ENCODE peak calls at places on chromosome 17, in seven cellular contexts. O, M, G, I, N, H and X are unnamed samples.

GRCh38 chr17:6512552-6512951 is 43.8 kb downstream of the PITPNM3 start:
- DNase-seq in O (no peak), M (no peak), N (peak; percentile 1), G (no peak), I (no peak), H (no peak), X (no peak)

GRCh38 chr17:77420804-77421634 is 280.2 kb downstream of the SEC14L1 start:
- DNase-seq in O (no peak), N (peak; percentile 91), M (peak; percentile 63), H (no peak), G (peak; percentile 91), I (peak; percentile 95), X (peak; percentile 74)

GRCh38 chr17:41984454-41984853 is 17.9 kb downstream of the CNP start:
- DNase-seq in G (no peak), O (no peak), I (no peak), M (no peak), H (no peak), N (no peak), X (no peak)

GRCh38 chr17:12673788-12674187 is 8.1 kb downstream of the MYOCD start:
- DNase-seq in N (no peak), M (no peak), H (no peak), O (no peak), I (peak; percentile 25), G (peak; percentile 34), X (no peak)

GRCh38 chr17:35577826-35578194 is 561 bp downstream of the PEX12 start:
- DNase-seq in O (no peak), I (no peak), N (no peak), M (no peak), H (no peak), G (peak; percentile 24), X (peak; percentile 12)

GRCh38 chr17:74213897-74214386 is 571 bp downstream of the TTYH2 start:
- DNase-seq in I (no peak), O (no peak), G (no peak), M (peak; percentile 39), H (no peak), N (no peak), X (no peak)

GRCh38 chr17:37239690-37240344 is 136.0 kb upstream of the C17orf78 start:
- DNase-seq in M (peak; percentile 12), I (peak; percentile 19), G (peak; percentile 46), H (peak; percentile 38), N (no peak), O (peak; percentile 8), X (no peak)

GRCh38 chr17:30450125-30451027 is 26.8 kb upstream of the GOSR1 start:
- DNase-seq in G (no peak), O (no peak), N (no peak), M (no peak), I (no peak), H (peak; percentile 53), X (no peak)

GRCh38 chr17:75487351-75488070 is 27.8 kb downstream of the CASKIN2 start:
- DNase-seq in I (peak; percentile 41), O (no peak), M (no peak), G (no peak), N (no peak), H (no peak), X (no peak)

GRCh38 chr17:61366715-61367413 is 32.8 kb upstream of the TBX2 start:
- DNase-seq in O (no peak), N (no peak), H (no peak), G (no peak), I (peak; percentile 40), M (no peak), X (no peak)

GRCh38 chr17:43720311-43721060 is 38.1 kb downstream of the SOST start:
- DNase-seq in H (peak; percentile 61), N (peak; percentile 81), O (peak; percentile 68), I (peak; percentile 81), M (peak; percentile 86), G (peak; percentile 67), X (peak; percentile 51)

GRCh38 chr17:45127583-45128300 is 4.6 kb downstream of the PLCD3 start:
- DNase-seq in N (peak; percentile 74), I (peak; percentile 45), G (peak; percentile 72), M (peak; percentile 51), O (no peak), H (peak; percentile 78), X (peak; percentile 53)

GRCh38 chr17:31067699-31068184 is 27.0 kb upstream of the NF1 start:
- DNase-seq in G (peak; percentile 73), N (no peak), I (no peak), H (peak; percentile 73), O (no peak), M (no peak), X (peak; percentile 73)

GRCh38 chr17:40309031-40309937 is at the start of gene RARA:
- DNase-seq in M (peak; percentile 83), O (no peak), I (peak; percentile 90), G (peak; percentile 49), N (peak; percentile 93), H (no peak), X (no peak)

GRCh38 chr17:7393613-7394451 is 493 bp downstream of the PLSCR3 start:
- DNase-seq in G (no peak), N (peak; percentile 81), O (no peak), H (peak; percentile 34), I (peak; percentile 66), M (peak; percentile 85), X (peak; percentile 58)

GRCh38 chr17:59963738-59964454 is 644 bp downstream of the RNFT1 start:
- DNase-seq in I (peak; percentile 16), M (peak; percentile 60), O (no peak), H (peak; percentile 68), G (peak; percentile 67), N (no peak), X (peak; percentile 64)

GRCh38 chr17:62628845-62629555 is 1.5 kb downstream of the MRC2 start:
- DNase-seq in G (peak; percentile 67), O (no peak), N (peak; percentile 67), I (peak; percentile 67), M (peak; percentile 54), H (no peak), X (peak; percentile 39)

GRCh38 chr17:33335491-33336173 is 42.5 kb upstream of the ASIC2 start:
- DNase-seq in G (no peak), M (peak; percentile 61), H (no peak), N (peak; percentile 69), I (peak; percentile 70), O (peak; percentile 20), X (no peak)

GRCh38 chr17:77738666-77739531 is 219.6 kb upstream of the TNRC6C start:
- DNase-seq in G (no peak), H (no peak), O (no peak), M (no peak), N (peak; percentile 22), I (no peak), X (no peak)

GRCh38 chr17:40564195-40564882 is 933 bp downstream of the CCR7 start:
- DNase-seq in H (no peak), G (no peak), N (peak; percentile 26), I (no peak), M (no peak), O (no peak), X (no peak)

GRCh38 chr17:28956112-28956511 is 4.8 kb upstream of the PHF12 start:
- DNase-seq in H (no peak), I (peak; percentile 61), G (no peak), O (no peak), N (peak; percentile 82), M (no peak), X (no peak)
- H3K9ac ChIP-seq in H (no peak overlapping the region), I (no peak overlapping the region), G (no peak overlapping the region), O (no peak overlapping the region), N (no peak overlapping the region), M (no peak overlapping the region), X (no peak overlapping the region)

GRCh38 chr17:39095309-39095686 is 56.1 kb downstream of the PLXDC1 start:
- DNase-seq in H (no peak), G (no peak), I (no peak), M (no peak), O (no peak), N (no peak), X (no peak)

GRCh38 chr17:39097159-39097519 is 54.3 kb downstream of the PLXDC1 start:
- DNase-seq in I (no peak), N (no peak), O (no peak), G (no peak), H (no peak), M (no peak), X (no peak)

GRCh38 chr17:39098474-39099090 is 52.9 kb downstream of the PLXDC1 start:
- DNase-seq in N (no peak), H (no peak), O (no peak), I (peak; percentile 81), M (no peak), G (no peak), X (no peak)

GRCh38 chr17:39096435-39097158 is 54.8 kb downstream of the PLXDC1 start:
- DNase-seq in M (no peak), H (no peak), G (no peak), O (no peak), I (no peak), N (no peak), X (no peak)

DNA sequence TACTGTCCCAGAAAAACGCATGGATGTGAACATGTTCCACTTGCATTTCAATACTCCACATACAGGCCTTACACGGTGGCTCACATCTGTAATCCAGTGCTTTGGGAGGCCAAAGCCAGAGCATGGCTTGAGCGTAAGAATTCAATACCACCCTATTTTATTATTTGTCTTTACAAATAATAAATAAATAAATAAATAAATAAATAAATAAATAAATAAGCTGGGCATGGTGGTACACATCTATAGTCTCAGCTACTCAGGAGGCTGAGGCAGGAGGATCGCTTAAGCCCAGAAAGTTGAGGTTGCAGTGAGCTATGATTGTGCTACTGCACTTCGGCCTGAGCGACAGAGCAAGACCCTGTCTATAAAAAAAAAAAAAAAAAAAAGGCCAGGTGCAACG is 53.9 kb downstream of the PLXDC1 start:
- DNase-seq in G (no peak), O (no peak), I (no peak), H (no peak), M (no peak), N (no peak), X (no peak)
- H3K4me2 ChIP-seq in G (no peak overlapping the region), O (no peak overlapping the region), I (no peak overlapping the region), H (no peak overlapping the region), M (no peak overlapping the region), N (no peak overlapping the region), X (no peak overlapping the region)

DNA sequence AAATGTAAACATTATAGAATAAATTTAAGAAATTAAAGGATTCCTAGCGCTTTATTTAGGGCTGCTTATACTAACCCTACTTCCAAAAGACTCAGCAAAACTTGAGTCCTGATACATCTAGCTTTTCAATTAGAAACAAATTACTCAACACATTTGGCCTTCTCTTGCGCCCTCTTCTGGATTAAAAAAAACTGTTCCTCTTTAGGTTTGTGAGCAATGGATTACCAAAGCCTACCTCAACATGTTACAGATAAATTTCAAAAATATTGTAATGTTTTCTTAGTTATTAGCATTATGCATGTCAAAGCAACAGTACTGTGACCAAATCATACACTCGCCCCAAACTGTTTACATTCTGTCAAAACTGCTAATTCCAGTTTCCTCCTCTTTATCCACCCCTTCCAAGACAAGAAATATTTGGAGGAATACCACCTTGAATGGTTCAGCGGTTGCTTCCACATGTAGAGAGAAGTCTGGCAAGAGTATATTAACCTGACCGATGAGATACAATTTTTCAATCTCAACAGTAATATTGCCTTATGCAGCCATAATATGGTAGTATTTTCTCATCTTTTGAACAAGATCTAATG is 2.7 kb downstream of the NUFIP2 start:
- DNase-seq in O (peak; percentile 48), G (peak; percentile 58), N (no peak), M (peak; percentile 75), H (peak; percentile 75), I (peak; percentile 72), X (peak; percentile 70)
- H3K27ac ChIP-seq in O (no peak overlapping the region), G (no peak overlapping the region), N (no peak overlapping the region), M (no peak overlapping the region), H (no peak overlapping the region), I (no peak overlapping the region), X (peak overlapping the region; percentile 66)

DNA sequence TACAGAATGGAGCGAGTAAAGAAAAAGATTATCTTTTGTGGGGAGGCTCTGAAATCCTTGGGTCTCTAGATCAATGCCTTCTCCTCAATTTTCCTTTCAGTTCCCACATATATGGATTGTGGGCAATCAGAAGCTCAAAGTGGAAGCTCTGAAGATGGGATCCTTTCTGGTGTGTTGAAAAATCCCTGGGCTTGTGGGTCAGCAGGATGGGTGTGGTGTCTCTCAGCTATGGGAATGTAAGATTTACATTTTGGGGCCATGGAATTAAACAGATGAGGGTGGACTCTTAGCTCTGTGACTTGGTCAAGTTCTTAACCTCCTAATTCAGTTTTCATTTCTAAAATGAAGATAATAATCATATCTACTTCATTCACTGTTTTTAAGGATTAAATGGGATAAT is 231.9 kb upstream of the CA10 start:
- DNase-seq in N (no peak), G (no peak), O (no peak), H (no peak), M (no peak), I (no peak), X (no peak)
- H3K9ac ChIP-seq in N (no peak overlapping the region), G (no peak overlapping the region), O (no peak overlapping the region), H (no peak overlapping the region), M (no peak overlapping the region), I (no peak overlapping the region), X (no peak overlapping the region)